ENCODE peak calls at places on chromosomes 16 and 17, in five cellular contexts. One of them, this sample, is unnamed. For H3K4me1, the result is how much of the 10 kb centered on the place peaks cover.

GRCh38 chr17:14813649-14814048 is 451.5 kb downstream of the PMP22 start:
- DNase-seq in CD8-positive, alpha-beta memory T cell: peak
- DNase-seq in GM23248: no peak
- DNase-seq in CD8-positive, alpha-beta T cell: no peak
- DNase-seq in GM12878: no peak
- DNase-seq in this sample: no peak

GRCh38 chr16:68972008-68972407 is 128.7 kb downstream of the TANGO6 start:
- DNase-seq in CD8-positive, alpha-beta memory T cell: no peak
- DNase-seq in GM23248: no peak
- DNase-seq in CD8-positive, alpha-beta T cell: no peak
- DNase-seq in GM12878: no peak
- DNase-seq in this sample: no peak

GRCh38 chr16:47613251-47613650 is 152.1 kb downstream of the PHKB start:
- DNase-seq in CD8-positive, alpha-beta memory T cell: no peak
- DNase-seq in GM23248: no peak
- DNase-seq in CD8-positive, alpha-beta T cell: no peak
- DNase-seq in GM12878: no peak
- DNase-seq in this sample: no peak

GRCh38 chr16:22373662-22374310 is 633 bp downstream of the CDR2 start:
- DNase-seq in CD8-positive, alpha-beta memory T cell: peak
- DNase-seq in GM23248: peak
- DNase-seq in CD8-positive, alpha-beta T cell: peak
- DNase-seq in GM12878: no peak
- DNase-seq in this sample: no peak

GRCh38 chr17:17975441-17975840 is 2.8 kb downstream of the DRC3 start:
- DNase-seq in CD8-positive, alpha-beta memory T cell: no peak
- DNase-seq in GM23248: no peak
- DNase-seq in CD8-positive, alpha-beta T cell: no peak
- DNase-seq in GM12878: no peak
- DNase-seq in this sample: no peak

GRCh38 chr17:12995896-12996295 is 21.9 kb downstream of the ELAC2 start:
- DNase-seq in CD8-positive, alpha-beta memory T cell: no peak
- DNase-seq in GM23248: no peak
- DNase-seq in CD8-positive, alpha-beta T cell: no peak
- DNase-seq in GM12878: no peak
- DNase-seq in this sample: no peak

GRCh38 chr16:54216268-54217187 is 70.1 kb downstream of the IRX3 start:
- DNase-seq in CD8-positive, alpha-beta memory T cell: no peak
- DNase-seq in GM23248: peak
- DNase-seq in CD8-positive, alpha-beta T cell: no peak
- DNase-seq in GM12878: no peak
- DNase-seq in this sample: no peak

GRCh38 chr17:73510981-73511442 is 133.2 kb downstream of the SDK2 start:
- DNase-seq in CD8-positive, alpha-beta memory T cell: no peak
- DNase-seq in GM23248: no peak
- DNase-seq in CD8-positive, alpha-beta T cell: no peak
- DNase-seq in GM12878: no peak
- DNase-seq in this sample: no peak

GRCh38 chr17:43367588-43368242 is 31.1 kb upstream of the ARL4D start:
- DNase-seq in CD8-positive, alpha-beta memory T cell: no peak
- DNase-seq in GM23248: peak
- DNase-seq in CD8-positive, alpha-beta T cell: no peak
- DNase-seq in GM12878: peak
- DNase-seq in this sample: no peak

GRCh38 chr17:40038882-40039513 is 15.2 kb downstream of the MED24 start:
- DNase-seq in CD8-positive, alpha-beta memory T cell: no peak
- DNase-seq in GM23248: peak
- DNase-seq in CD8-positive, alpha-beta T cell: no peak
- DNase-seq in GM12878: no peak
- DNase-seq in this sample: no peak

GRCh38 chr16:67546091-67546501 is 16.2 kb upstream of the CTCF start:
- DNase-seq in CD8-positive, alpha-beta memory T cell: no peak
- DNase-seq in GM23248: no peak
- DNase-seq in CD8-positive, alpha-beta T cell: no peak
- DNase-seq in GM12878: no peak
- DNase-seq in this sample: no peak

GRCh38 chr16:81460075-81460474 is 15.5 kb downstream of the CMIP start:
- DNase-seq in CD8-positive, alpha-beta memory T cell: no peak
- DNase-seq in GM23248: no peak
- DNase-seq in CD8-positive, alpha-beta T cell: no peak
- DNase-seq in GM12878: no peak
- DNase-seq in this sample: no peak

GRCh38 chr16:87846705-87847466 is 22.4 kb downstream of the SLC7A5 start:
- DNase-seq in CD8-positive, alpha-beta memory T cell: no peak
- DNase-seq in GM23248: no peak
- DNase-seq in CD8-positive, alpha-beta T cell: no peak
- DNase-seq in GM12878: no peak
- DNase-seq in this sample: no peak
- H3K27ac ChIP-seq in CD8-positive, alpha-beta memory T cell: no peak
- H3K27ac ChIP-seq in GM23248: no peak
- H3K27ac ChIP-seq in CD8-positive, alpha-beta T cell: no peak
- H3K27ac ChIP-seq in GM12878: no peak
- H3K27ac ChIP-seq in this sample: no peak

DNA sequence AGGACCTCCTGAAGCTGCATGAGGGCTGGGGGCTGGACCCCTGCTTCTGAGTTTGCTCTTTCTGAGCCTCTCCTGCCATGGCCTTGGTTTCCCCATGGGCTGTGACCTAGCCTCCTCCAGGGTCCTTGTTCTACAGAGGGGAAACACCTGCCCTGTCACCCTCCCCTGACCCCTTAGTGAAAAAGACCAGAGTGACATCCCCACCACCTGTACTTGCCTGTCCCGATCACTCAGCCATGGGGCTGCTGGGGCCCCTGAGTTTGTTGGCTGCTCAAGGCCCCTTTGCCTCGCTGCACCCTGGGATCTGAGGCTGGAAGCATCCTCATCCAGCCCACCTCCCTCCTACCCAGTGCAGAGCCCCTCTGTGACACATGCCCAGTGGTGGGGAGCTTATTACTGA is 800 bp downstream of the NOD2 start:
- DNase-seq in CD8-positive, alpha-beta memory T cell: no peak
- DNase-seq in GM23248: no peak
- DNase-seq in CD8-positive, alpha-beta T cell: no peak
- DNase-seq in GM12878: no peak
- DNase-seq in this sample: no peak
- H3K4me1 ChIP-seq in CD8-positive, alpha-beta memory T cell: under half
- H3K4me1 ChIP-seq in GM23248: under half
- H3K4me1 ChIP-seq in CD8-positive, alpha-beta T cell: under half
- H3K4me1 ChIP-seq in GM12878: half or more
- H3K4me1 ChIP-seq in this sample: under half

DNA sequence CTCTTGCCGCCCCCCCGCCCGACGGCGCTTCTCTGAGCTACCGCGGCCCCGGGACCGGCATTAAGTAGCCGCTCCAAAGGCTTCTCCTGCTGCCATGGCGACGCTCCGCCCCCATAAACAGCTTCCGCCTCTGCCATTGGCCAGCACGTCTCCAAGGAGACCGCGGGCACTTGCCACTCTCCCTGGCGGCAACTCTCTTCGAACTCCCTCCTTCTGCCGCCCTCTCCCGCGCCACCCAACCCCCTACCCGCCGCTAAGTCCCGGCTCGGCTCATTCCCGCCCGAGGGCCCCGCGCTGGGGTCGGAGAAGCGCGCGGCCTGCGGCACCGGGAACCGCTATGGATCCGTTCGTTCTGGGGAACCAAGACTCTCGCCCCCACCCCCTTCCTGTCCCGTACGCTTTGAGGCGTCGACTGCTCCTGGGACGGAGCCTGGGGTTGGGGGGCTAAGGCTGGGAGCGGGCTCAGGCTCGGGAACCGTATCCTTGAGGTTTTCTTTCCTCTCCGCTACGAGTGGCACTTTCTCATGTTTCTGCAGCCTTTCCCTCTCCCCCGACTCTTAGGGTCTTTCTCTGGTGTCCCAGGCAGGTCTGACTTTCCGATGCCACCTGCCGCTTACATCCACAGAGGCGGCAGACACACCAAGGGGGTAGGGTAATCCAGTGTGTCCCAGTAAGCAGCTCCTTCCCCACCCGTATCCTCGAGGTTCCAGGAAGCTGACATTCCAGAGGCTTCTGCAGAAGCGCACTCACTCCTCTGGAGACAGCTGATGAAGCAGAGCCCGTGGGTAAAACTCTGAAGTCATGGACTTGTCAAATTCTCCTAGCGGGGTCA is at the start of gene FOXJ1:
- DNase-seq in CD8-positive, alpha-beta memory T cell: peak
- DNase-seq in GM23248: peak
- DNase-seq in CD8-positive, alpha-beta T cell: peak
- DNase-seq in GM12878: peak
- DNase-seq in this sample: peak
- H3K4me3 ChIP-seq in CD8-positive, alpha-beta memory T cell: peak
- H3K4me3 ChIP-seq in GM23248: peak
- H3K4me3 ChIP-seq in CD8-positive, alpha-beta T cell: peak
- H3K4me3 ChIP-seq in GM12878: peak
- H3K4me3 ChIP-seq in this sample: peak

GRCh38 chr17:30796016-30796415 is 28.5 kb downstream of the CRLF3 start:
- DNase-seq in CD8-positive, alpha-beta memory T cell: no peak
- DNase-seq in GM23248: no peak
- DNase-seq in CD8-positive, alpha-beta T cell: no peak
- DNase-seq in GM12878: no peak
- DNase-seq in this sample: no peak
- H3K27ac ChIP-seq in CD8-positive, alpha-beta memory T cell: no peak
- H3K27ac ChIP-seq in GM23248: no peak
- H3K27ac ChIP-seq in CD8-positive, alpha-beta T cell: no peak
- H3K27ac ChIP-seq in GM12878: no peak
- H3K27ac ChIP-seq in this sample: no peak

GRCh38 chr16:28183930-28184329 is 27.8 kb downstream of the XPO6 start:
- DNase-seq in CD8-positive, alpha-beta memory T cell: no peak
- DNase-seq in GM23248: no peak
- DNase-seq in CD8-positive, alpha-beta T cell: no peak
- DNase-seq in GM12878: no peak
- DNase-seq in this sample: no peak
- H3K4me1 ChIP-seq in CD8-positive, alpha-beta memory T cell: half or more
- H3K4me1 ChIP-seq in GM23248: half or more
- H3K4me1 ChIP-seq in CD8-positive, alpha-beta T cell: half or more
- H3K4me1 ChIP-seq in GM12878: half or more
- H3K4me1 ChIP-seq in this sample: half or more

DNA sequence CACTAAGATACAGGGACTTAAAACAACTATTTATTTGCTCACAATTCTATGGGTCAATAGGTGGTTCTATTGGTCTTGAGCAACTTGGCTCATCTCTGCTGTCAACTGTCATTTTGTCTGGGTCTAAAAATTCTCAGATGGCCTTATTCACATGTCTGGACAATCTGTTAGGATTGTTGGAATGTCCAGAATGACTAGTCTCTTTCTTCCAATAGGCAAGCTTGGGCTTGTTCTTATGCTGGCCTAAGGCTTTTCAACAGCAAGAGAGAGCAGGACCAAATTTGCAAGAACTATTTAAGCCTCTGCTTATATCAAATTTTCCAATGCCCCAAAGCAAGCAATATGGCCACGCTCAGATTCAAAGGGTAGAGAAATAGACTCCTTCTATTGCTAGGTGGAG is 240.9 kb downstream of the KIF2B start:
- DNase-seq in CD8-positive, alpha-beta memory T cell: no peak
- DNase-seq in GM23248: no peak
- DNase-seq in CD8-positive, alpha-beta T cell: no peak
- DNase-seq in GM12878: no peak
- DNase-seq in this sample: no peak
- H3K4me3 ChIP-seq in CD8-positive, alpha-beta memory T cell: no peak
- H3K4me3 ChIP-seq in GM23248: no peak
- H3K4me3 ChIP-seq in CD8-positive, alpha-beta T cell: no peak
- H3K4me3 ChIP-seq in GM12878: no peak
- H3K4me3 ChIP-seq in this sample: no peak

GRCh38 chr16:30372037-30372712 is 1.9 kb upstream of the TBC1D10B start:
- DNase-seq in CD8-positive, alpha-beta memory T cell: no peak
- DNase-seq in GM23248: no peak
- DNase-seq in CD8-positive, alpha-beta T cell: no peak
- DNase-seq in GM12878: no peak
- DNase-seq in this sample: no peak
- H3K27ac ChIP-seq in CD8-positive, alpha-beta memory T cell: peak
- H3K27ac ChIP-seq in GM23248: no peak
- H3K27ac ChIP-seq in CD8-positive, alpha-beta T cell: no peak
- H3K27ac ChIP-seq in GM12878: peak
- H3K27ac ChIP-seq in this sample: peak

This sample was measured in effector memory CD4-positive, alpha-beta T cell.